ENCODE peak calls at places on chromosome 4, in six cellular contexts. One of them, this sample, is unnamed.

GRCh38 chr4:88738714-88739366 is 41.2 kb upstream of the NAP1L5 start:
- DNase-seq in mammary epithelial cell: no peak
- DNase-seq in choroid plexus epithelial cell: no peak
- DNase-seq in body of pancreas: no peak
- DNase-seq in NB4: no peak
- DNase-seq in astrocyte: no peak
- DNase-seq in this sample: no peak

GRCh38 chr4:9812530-9813340 is 31.3 kb downstream of the DRD5 start:
- DNase-seq in mammary epithelial cell: no peak
- DNase-seq in choroid plexus epithelial cell: peak
- DNase-seq in body of pancreas: no peak
- DNase-seq in NB4: peak
- DNase-seq in astrocyte: no peak
- DNase-seq in this sample: no peak

GRCh38 chr4:88757067-88757466 is 59.4 kb upstream of the NAP1L5 start:
- DNase-seq in mammary epithelial cell: no peak
- DNase-seq in choroid plexus epithelial cell: no peak
- DNase-seq in body of pancreas: no peak
- DNase-seq in NB4: no peak
- DNase-seq in astrocyte: no peak
- DNase-seq in this sample: no peak

GRCh38 chr4:46329118-46329976 is 60.6 kb downstream of the GABRA2 start:
- DNase-seq in mammary epithelial cell: peak
- DNase-seq in choroid plexus epithelial cell: peak
- DNase-seq in body of pancreas: peak
- DNase-seq in NB4: peak
- DNase-seq in astrocyte: no peak
- DNase-seq in this sample: peak

GRCh38 chr4:64799751-64800150 is 390.5 kb upstream of the TECRL start:
- DNase-seq in mammary epithelial cell: no peak
- DNase-seq in choroid plexus epithelial cell: no peak
- DNase-seq in body of pancreas: no peak
- DNase-seq in NB4: no peak
- DNase-seq in astrocyte: no peak
- DNase-seq in this sample: no peak

GRCh38 chr4:26719954-26720552 is 136.2 kb downstream of the TBC1D19 start:
- DNase-seq in mammary epithelial cell: no peak
- DNase-seq in choroid plexus epithelial cell: peak
- DNase-seq in body of pancreas: no peak
- DNase-seq in NB4: peak
- DNase-seq in astrocyte: no peak
- DNase-seq in this sample: no peak

GRCh38 chr4:23324291-23324690 is 565.6 kb downstream of the PPARGC1A start:
- DNase-seq in mammary epithelial cell: peak
- DNase-seq in choroid plexus epithelial cell: no peak
- DNase-seq in body of pancreas: no peak
- DNase-seq in NB4: peak
- DNase-seq in astrocyte: peak
- DNase-seq in this sample: peak

GRCh38 chr4:166625018-166625637 is 609.2 kb downstream of the SPOCK3 start:
- DNase-seq in mammary epithelial cell: no peak
- DNase-seq in choroid plexus epithelial cell: no peak
- DNase-seq in body of pancreas: no peak
- DNase-seq in NB4: no peak
- DNase-seq in astrocyte: no peak
- DNase-seq in this sample: no peak

GRCh38 chr4:8776366-8776765 is 95.3 kb downstream of the HMX1 start:
- DNase-seq in mammary epithelial cell: no peak
- DNase-seq in choroid plexus epithelial cell: no peak
- DNase-seq in body of pancreas: no peak
- DNase-seq in NB4: no peak
- DNase-seq in astrocyte: no peak
- DNase-seq in this sample: no peak

GRCh38 chr4:140675599-140676231 is 80.5 kb downstream of the TBC1D9 start:
- DNase-seq in mammary epithelial cell: no peak
- DNase-seq in choroid plexus epithelial cell: peak
- DNase-seq in body of pancreas: no peak
- DNase-seq in NB4: no peak
- DNase-seq in astrocyte: peak
- DNase-seq in this sample: no peak

GRCh38 chr4:159070742-159071141 is 32.1 kb upstream of the RAPGEF2 start:
- DNase-seq in mammary epithelial cell: peak
- DNase-seq in choroid plexus epithelial cell: peak
- DNase-seq in body of pancreas: no peak
- DNase-seq in NB4: no peak
- DNase-seq in astrocyte: peak
- DNase-seq in this sample: no peak

GRCh38 chr4:65698631-65699030 is 28.3 kb upstream of the EPHA5 start:
- DNase-seq in mammary epithelial cell: no peak
- DNase-seq in choroid plexus epithelial cell: no peak
- DNase-seq in body of pancreas: no peak
- DNase-seq in NB4: no peak
- DNase-seq in astrocyte: no peak
- DNase-seq in this sample: no peak

GRCh38 chr4:24765331-24765990 is 29.9 kb upstream of the SOD3 start:
- DNase-seq in mammary epithelial cell: no peak
- DNase-seq in choroid plexus epithelial cell: peak
- DNase-seq in body of pancreas: no peak
- DNase-seq in NB4: no peak
- DNase-seq in astrocyte: no peak
- DNase-seq in this sample: no peak

GRCh38 chr4:147899512-147899911 is 167.6 kb downstream of the ARHGAP10 start:
- DNase-seq in mammary epithelial cell: no peak
- DNase-seq in choroid plexus epithelial cell: peak
- DNase-seq in body of pancreas: no peak
- DNase-seq in NB4: no peak
- DNase-seq in astrocyte: no peak
- DNase-seq in this sample: no peak

GRCh38 chr4:111398906-111399330 is 746.3 kb upstream of the FAM241A start:
- DNase-seq in mammary epithelial cell: no peak
- DNase-seq in choroid plexus epithelial cell: peak
- DNase-seq in body of pancreas: no peak
- DNase-seq in NB4: no peak
- DNase-seq in astrocyte: peak
- DNase-seq in this sample: no peak

GRCh38 chr4:10006604-10007435 is 14.5 kb downstream of the SLC2A9 start:
- DNase-seq in mammary epithelial cell: peak
- DNase-seq in choroid plexus epithelial cell: peak
- DNase-seq in body of pancreas: peak
- DNase-seq in NB4: peak
- DNase-seq in astrocyte: peak
- DNase-seq in this sample: no peak

GRCh38 chr4:67198757-67199156 is 346.5 kb downstream of the CENPC start:
- DNase-seq in mammary epithelial cell: peak
- DNase-seq in choroid plexus epithelial cell: peak
- DNase-seq in body of pancreas: no peak
- DNase-seq in NB4: peak
- DNase-seq in astrocyte: peak
- DNase-seq in this sample: peak

GRCh38 chr4:140250989-140251552 is 97.1 kb upstream of the MAML3 start:
- DNase-seq in mammary epithelial cell: no peak
- DNase-seq in choroid plexus epithelial cell: no peak
- DNase-seq in body of pancreas: no peak
- DNase-seq in NB4: peak
- DNase-seq in astrocyte: no peak
- DNase-seq in this sample: no peak

GRCh38 chr4:172892300-172892699 is 276.3 kb upstream of the GALNT7 start:
- DNase-seq in mammary epithelial cell: peak
- DNase-seq in choroid plexus epithelial cell: peak
- DNase-seq in body of pancreas: no peak
- DNase-seq in NB4: peak
- DNase-seq in astrocyte: no peak
- DNase-seq in this sample: no peak

GRCh38 chr4:150874386-150875226 is 140.5 kb downstream of the LRBA start:
- DNase-seq in mammary epithelial cell: peak
- DNase-seq in choroid plexus epithelial cell: no peak
- DNase-seq in body of pancreas: no peak
- DNase-seq in NB4: no peak
- DNase-seq in astrocyte: peak
- DNase-seq in this sample: no peak

GRCh38 chr4:180669637-180670036 is 1573.6 kb upstream of the TENM3 start:
- DNase-seq in mammary epithelial cell: peak
- DNase-seq in choroid plexus epithelial cell: peak
- DNase-seq in body of pancreas: no peak
- DNase-seq in NB4: no peak
- DNase-seq in astrocyte: peak
- DNase-seq in this sample: peak

GRCh38 chr4:1448589-1449420 is 42.6 kb upstream of the NKX1-1 start:
- DNase-seq in mammary epithelial cell: no peak
- DNase-seq in choroid plexus epithelial cell: no peak
- DNase-seq in body of pancreas: no peak
- DNase-seq in NB4: peak
- DNase-seq in astrocyte: no peak
- DNase-seq in this sample: no peak
- H3K4me3 ChIP-seq in mammary epithelial cell: no peak
- H3K4me3 ChIP-seq in choroid plexus epithelial cell: no peak
- H3K4me3 ChIP-seq in body of pancreas: no peak
- H3K4me3 ChIP-seq in NB4: no peak
- H3K4me3 ChIP-seq in astrocyte: no peak
- H3K4me3 ChIP-seq in this sample: no peak

GRCh38 chr4:98341309-98341708 is 80.1 kb downstream of the RAP1GDS1 start:
- DNase-seq in mammary epithelial cell: no peak
- DNase-seq in choroid plexus epithelial cell: peak
- DNase-seq in body of pancreas: no peak
- DNase-seq in NB4: no peak
- DNase-seq in astrocyte: peak
- DNase-seq in this sample: peak
- TF ChIP-seq CTCF in mammary epithelial cell: no peak
- TF ChIP-seq CTCF in choroid plexus epithelial cell: peak
- TF ChIP-seq CTCF in body of pancreas: no peak
- TF ChIP-seq CTCF in NB4: no peak
- TF ChIP-seq CTCF in astrocyte: no peak
- TF ChIP-seq CTCF in this sample: peak

GRCh38 chr4:2796261-2797187 is 3.6 kb downstream of the SH3BP2 start:
- DNase-seq in mammary epithelial cell: peak
- DNase-seq in choroid plexus epithelial cell: peak
- DNase-seq in body of pancreas: peak
- DNase-seq in NB4: peak
- DNase-seq in astrocyte: peak
- DNase-seq in this sample: peak
- H3K4me3 ChIP-seq in mammary epithelial cell: no peak
- H3K4me3 ChIP-seq in choroid plexus epithelial cell: no peak
- H3K4me3 ChIP-seq in body of pancreas: no peak
- H3K4me3 ChIP-seq in NB4: no peak
- H3K4me3 ChIP-seq in astrocyte: no peak
- H3K4me3 ChIP-seq in this sample: no peak

GRCh38 chr4:6109842-6110560 is 90.3 kb downstream of the JAKMIP1 start:
- DNase-seq in mammary epithelial cell: peak
- DNase-seq in choroid plexus epithelial cell: no peak
- DNase-seq in body of pancreas: peak
- DNase-seq in NB4: peak
- DNase-seq in astrocyte: no peak
- DNase-seq in this sample: no peak
- TF ChIP-seq CTCF in mammary epithelial cell: peak
- TF ChIP-seq CTCF in choroid plexus epithelial cell: no peak
- TF ChIP-seq CTCF in body of pancreas: no peak
- TF ChIP-seq CTCF in NB4: peak
- TF ChIP-seq CTCF in astrocyte: no peak
- TF ChIP-seq CTCF in this sample: peak

GRCh38 chr4:16082424-16083216 is 1.2 kb downstream of the PROM1 start:
- DNase-seq in mammary epithelial cell: peak
- DNase-seq in choroid plexus epithelial cell: no peak
- DNase-seq in body of pancreas: peak
- DNase-seq in NB4: no peak
- DNase-seq in astrocyte: peak
- DNase-seq in this sample: no peak
- H3K4me3 ChIP-seq in mammary epithelial cell: peak
- H3K4me3 ChIP-seq in choroid plexus epithelial cell: peak
- H3K4me3 ChIP-seq in body of pancreas: peak
- H3K4me3 ChIP-seq in NB4: no peak
- H3K4me3 ChIP-seq in astrocyte: peak
- H3K4me3 ChIP-seq in this sample: peak

GRCh38 chr4:91114386-91114785 is 987.2 kb downstream of the CCSER1 start:
- DNase-seq in mammary epithelial cell: no peak
- DNase-seq in choroid plexus epithelial cell: no peak
- DNase-seq in body of pancreas: no peak
- DNase-seq in NB4: no peak
- DNase-seq in astrocyte: no peak
- DNase-seq in this sample: no peak

GRCh38 chr4:91118597-91118996 is 991.4 kb downstream of the CCSER1 start:
- DNase-seq in mammary epithelial cell: no peak
- DNase-seq in choroid plexus epithelial cell: no peak
- DNase-seq in body of pancreas: no peak
- DNase-seq in NB4: no peak
- DNase-seq in astrocyte: no peak
- DNase-seq in this sample: no peak

GRCh38 chr4:91111556-91111955 is 984.4 kb downstream of the CCSER1 start:
- DNase-seq in mammary epithelial cell: no peak
- DNase-seq in choroid plexus epithelial cell: no peak
- DNase-seq in body of pancreas: no peak
- DNase-seq in NB4: no peak
- DNase-seq in astrocyte: no peak
- DNase-seq in this sample: no peak

GRCh38 chr4:91113130-91113706 is 986.0 kb downstream of the CCSER1 start:
- DNase-seq in mammary epithelial cell: peak
- DNase-seq in choroid plexus epithelial cell: peak
- DNase-seq in body of pancreas: no peak
- DNase-seq in NB4: peak
- DNase-seq in astrocyte: peak
- DNase-seq in this sample: no peak

GRCh38 chr4:91116861-91117260 is 989.7 kb downstream of the CCSER1 start:
- DNase-seq in mammary epithelial cell: peak
- DNase-seq in choroid plexus epithelial cell: peak
- DNase-seq in body of pancreas: no peak
- DNase-seq in NB4: peak
- DNase-seq in astrocyte: peak
- DNase-seq in this sample: no peak
- TF ChIP-seq CTCF in mammary epithelial cell: peak
- TF ChIP-seq CTCF in choroid plexus epithelial cell: peak
- TF ChIP-seq CTCF in body of pancreas: no peak
- TF ChIP-seq CTCF in NB4: no peak
- TF ChIP-seq CTCF in astrocyte: peak
- TF ChIP-seq CTCF in this sample: peak

GRCh38 chr4:78267790-78268189 is 210.7 kb downstream of the FRAS1 start:
- DNase-seq in mammary epithelial cell: no peak
- DNase-seq in choroid plexus epithelial cell: no peak
- DNase-seq in body of pancreas: no peak
- DNase-seq in NB4: no peak
- DNase-seq in astrocyte: no peak
- DNase-seq in this sample: no peak

GRCh38 chr4:78268607-78269006 is 211.5 kb downstream of the FRAS1 start:
- DNase-seq in mammary epithelial cell: no peak
- DNase-seq in choroid plexus epithelial cell: no peak
- DNase-seq in body of pancreas: no peak
- DNase-seq in NB4: no peak
- DNase-seq in astrocyte: no peak
- DNase-seq in this sample: no peak

GRCh38 chr4:78265006-78265405 is 207.9 kb downstream of the FRAS1 start:
- DNase-seq in mammary epithelial cell: no peak
- DNase-seq in choroid plexus epithelial cell: no peak
- DNase-seq in body of pancreas: no peak
- DNase-seq in NB4: no peak
- DNase-seq in astrocyte: no peak
- DNase-seq in this sample: peak
- H3K4me3 ChIP-seq in mammary epithelial cell: no peak
- H3K4me3 ChIP-seq in choroid plexus epithelial cell: no peak
- H3K4me3 ChIP-seq in body of pancreas: no peak
- H3K4me3 ChIP-seq in NB4: no peak
- H3K4me3 ChIP-seq in astrocyte: no peak
- H3K4me3 ChIP-seq in this sample: no peak